ENCODE peak calls at places on chromosomes 2 and 18, in five cellular contexts. K, Q, R, H and P are unnamed samples.

GRCh38 chr2:74374509-74375205 is 5.5 kb downstream of the DCTN1 start:
- DNase-seq in H (no peak), K (peak), Q (no peak), R (peak), P (peak)

GRCh38 chr2:85111819-85112281 is 21.3 kb upstream of the TCF7L1 start:
- DNase-seq in K (no peak), R (no peak), H (peak), Q (no peak), P (no peak)

GRCh38 chr18:59994357-59994756 is 94.6 kb downstream of the PMAIP1 start:
- DNase-seq in K (no peak), Q (no peak), H (peak), R (no peak), P (no peak)

GRCh38 chr18:58495202-58495601 is 133.7 kb downstream of the ALPK2 start:
- DNase-seq in H (no peak), R (no peak), K (no peak), Q (no peak), P (no peak)

GRCh38 chr2:172462393-172463381 is 35.3 kb downstream of the ITGA6 start:
- DNase-seq in R (no peak), H (peak), Q (peak), K (no peak), P (no peak)

GRCh38 chr2:11750422-11750821 is 4.0 kb downstream of the LPIN1 start:
- DNase-seq in R (no peak), Q (peak), H (no peak), K (no peak), P (no peak)

GRCh38 chr18:2986150-2986865 is 26.6 kb downstream of the LPIN2 start:
- DNase-seq in H (no peak), Q (no peak), K (no peak), R (no peak), P (no peak)

GRCh38 chr2:26584656-26585055 is 56.5 kb downstream of the CIB4 start:
- DNase-seq in K (no peak), Q (no peak), H (no peak), R (no peak), P (no peak)

GRCh38 chr2:37676274-37676673 is 4.8 kb upstream of the CDC42EP3 start:
- DNase-seq in Q (no peak), K (no peak), R (no peak), H (peak), P (no peak)

GRCh38 chr2:203623104-203623503 is 83.3 kb upstream of the CD28 start:
- DNase-seq in R (no peak), Q (no peak), H (peak), K (no peak), P (no peak)

GRCh38 chr2:239938651-239939486 is 86.3 kb downstream of the NDUFA10 start:
- DNase-seq in R (no peak), H (no peak), Q (no peak), K (no peak), P (no peak)

GRCh38 chr2:18950598-18950933 is 361.2 kb upstream of the NT5C1B start:
- DNase-seq in R (no peak), K (no peak), H (no peak), Q (no peak), P (no peak)

GRCh38 chr2:1487758-1488715 is 74.8 kb downstream of the TPO start:
- DNase-seq in R (no peak), K (peak), H (no peak), Q (no peak), P (no peak)

GRCh38 chr2:148338544-148338943 is 306.0 kb upstream of the EPC2 start:
- DNase-seq in R (no peak), H (peak), K (no peak), Q (no peak), P (no peak)

GRCh38 chr2:142815375-142815774 is 62.1 kb upstream of the KYNU start:
- DNase-seq in K (no peak), Q (no peak), H (no peak), R (no peak), P (no peak)

GRCh38 chr2:20645301-20645701 is 5.6 kb downstream of the HS1BP3 start:
- DNase-seq in K (no peak), Q (no peak), H (no peak), R (no peak), P (no peak)

GRCh38 chr2:99481941-99482340 is 7.9 kb downstream of the REV1 start:
- DNase-seq in R (no peak), Q (no peak), K (no peak), H (no peak), P (no peak)

GRCh38 chr18:27954226-27954625 is 222.7 kb downstream of the CDH2 start:
- DNase-seq in H (peak), Q (no peak), K (no peak), R (no peak), P (no peak)

GRCh38 chr2:19879115-19879514 is 22.7 kb downstream of the TTC32 start:
- DNase-seq in H (no peak), Q (no peak), K (no peak), R (no peak), P (no peak)

GRCh38 chr18:10727477-10727876 is 201.7 kb downstream of the NAPG start:
- DNase-seq in R (no peak), Q (no peak), K (no peak), H (no peak), P (no peak)

GRCh38 chr2:23624378-23624777 is 239.4 kb downstream of the KLHL29 start:
- DNase-seq in Q (no peak), H (peak), R (no peak), K (no peak), P (no peak)

GRCh38 chr2:234500394-234501006 is 3.6 kb upstream of the ARL4C start:
- DNase-seq in H (peak), Q (peak), K (peak), R (peak), P (no peak)

GRCh38 chr2:11498543-11499034 is 32.6 kb upstream of the E2F6 start:
- DNase-seq in H (peak), R (peak), K (no peak), Q (peak), P (no peak)

GRCh38 chr18:50715919-50716318 is 103.9 kb downstream of the MRO start:
- DNase-seq in R (no peak), K (no peak), H (no peak), Q (no peak), P (no peak)

DNA sequence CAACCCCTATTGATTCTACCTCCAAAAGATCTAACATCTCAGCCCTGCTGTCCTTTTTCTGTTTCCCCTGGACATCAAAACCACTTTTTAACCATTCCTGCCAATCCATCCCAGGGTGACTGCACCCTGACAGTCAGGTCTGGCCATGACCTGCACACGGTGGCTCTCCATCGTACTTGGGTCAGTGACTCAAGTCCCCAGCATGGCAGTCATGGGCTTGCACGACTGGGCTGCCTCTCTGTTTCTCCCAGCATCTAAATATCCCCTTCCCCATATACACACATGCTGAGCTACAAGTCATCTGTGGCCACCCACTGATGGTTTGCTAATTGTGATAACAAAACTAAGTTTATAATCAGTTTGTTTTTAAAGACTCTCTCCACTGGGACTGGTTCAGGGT is 6.6 kb downstream of the NCK2 start:
- DNase-seq in H (no peak), Q (no peak), R (no peak), K (no peak), P (no peak)
- TF ChIP-seq CTCF in H (no peak), Q (no peak), R (no peak), K (no peak), P (no peak)

GRCh38 chr2:25312958-25313710 is 28.6 kb downstream of the DNMT3A start:
- DNase-seq in Q (no peak), K (no peak), R (no peak), H (no peak), P (no peak)
- H3K27ac ChIP-seq in Q (no peak), K (no peak), R (peak), H (no peak), P (peak)

DNA sequence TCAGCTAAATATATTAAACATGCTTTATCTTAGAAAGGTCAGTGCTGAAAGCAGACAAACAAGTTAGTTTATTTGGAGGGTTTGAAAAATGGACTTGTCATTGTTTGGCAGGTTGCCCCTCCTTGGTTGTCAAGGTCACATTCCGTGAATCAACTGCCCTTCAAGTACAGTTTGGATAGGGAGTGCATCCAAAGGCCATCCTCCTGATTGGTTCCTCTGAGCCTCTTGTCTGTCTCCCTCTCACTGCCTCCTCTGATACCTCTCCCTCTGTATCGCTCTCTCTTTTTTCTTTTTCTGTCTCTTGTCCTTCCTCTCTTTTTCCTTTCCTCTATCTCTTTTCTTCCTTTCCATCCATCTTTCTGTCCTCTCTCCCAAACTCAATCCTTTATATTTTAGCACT is 5.4 kb downstream of the ITGAV start:
- DNase-seq in H (peak), K (no peak), Q (no peak), R (peak), P (no peak)
- H3K4me3 ChIP-seq in H (no peak), K (no peak), Q (no peak), R (no peak), P (no peak)

GRCh38 chr2:147327636-147328035 is 517.2 kb upstream of the ACVR2A start:
- DNase-seq in R (no peak), H (no peak), Q (no peak), K (no peak), P (no peak)
- TF ChIP-seq CTCF in R (no peak), H (no peak), Q (no peak), K (no peak), P (no peak)

GRCh38 chr18:55404811-55405654 is 183.0 kb downstream of the TCF4 start:
- DNase-seq in H (no peak), R (no peak), K (no peak), Q (no peak), P (no peak)
- H3K27ac ChIP-seq in H (no peak), R (peak), K (no peak), Q (no peak), P (peak)

DNA sequence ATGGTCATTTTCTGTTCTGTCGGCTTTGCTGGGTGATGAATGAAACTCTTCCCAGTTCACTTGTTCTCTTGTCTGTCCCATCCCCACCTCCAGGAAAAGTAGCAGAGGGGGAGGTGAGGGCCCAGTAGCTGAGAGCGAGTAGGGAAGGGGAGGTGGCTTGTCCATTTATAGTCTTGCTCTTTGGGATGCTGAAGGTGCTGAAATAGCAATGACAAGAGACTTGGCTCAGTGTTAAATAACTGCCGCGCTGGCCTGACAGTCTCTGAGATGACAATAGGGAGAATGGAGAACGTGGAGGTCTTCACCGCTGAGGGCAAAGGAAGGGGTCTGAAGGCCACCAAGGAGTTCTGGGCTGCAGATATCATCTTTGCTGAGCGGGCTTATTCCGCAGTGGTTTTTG is at the start of gene SMYD1:
- DNase-seq in R (no peak), Q (no peak), K (no peak), H (no peak), P (no peak)
- H3K4me3 ChIP-seq in R (no peak), Q (no peak), K (no peak), H (no peak), P (no peak)

GRCh38 chr2:65017335-65017734 is 28.1 kb downstream of the SLC1A4 start:
- DNase-seq in K (no peak), H (peak), R (no peak), Q (no peak), P (no peak)
- TF ChIP-seq CTCF in K (no peak), H (peak), R (no peak), Q (peak), P (no peak)